ENCODE peak calls at places on chromosomes 3 and 15, in four cellular contexts. T is GM12878, W is K562, Z is HepG2. N is an unnamed sample.

GRCh38 chr15:92011611-92012367 is 158.3 kb downstream of the SLCO3A1 start:
- DNase-seq in T (no peak), W (no peak), Z (no peak), N (no peak)

GRCh38 chr3:63508305-63508704 is 144.2 kb upstream of the SNTN start:
- DNase-seq in T (no peak), W (peak), Z (no peak), N (no peak)

GRCh38 chr3:145557405-145557804 is 603.6 kb downstream of the PLOD2 start:
- DNase-seq in T (no peak), W (no peak), Z (no peak), N (peak)

GRCh38 chr3:146166450-146167222 is 5.7 kb upstream of the PLOD2 start:
- DNase-seq in T (no peak), W (no peak), Z (peak), N (no peak)

GRCh38 chr15:31260646-31261265 is 65.9 kb upstream of the KLF13 start:
- DNase-seq in T (no peak), W (no peak), Z (no peak), N (no peak)

GRCh38 chr3:139284221-139284620 is 59.6 kb upstream of the MRPS22 start:
- DNase-seq in T (no peak), W (no peak), Z (no peak), N (no peak)

GRCh38 chr3:111901617-111902016 is 42.6 kb downstream of the PHLDB2 start:
- DNase-seq in T (no peak), W (no peak), Z (no peak), N (no peak)

GRCh38 chr3:9903238-9903624 is 583 bp downstream of the IL17RE start:
- DNase-seq in T (no peak), W (no peak), Z (no peak), N (no peak)

GRCh38 chr3:168426196-168426595 is 330.5 kb upstream of the GOLIM4 start:
- DNase-seq in T (no peak), W (no peak), Z (no peak), N (no peak)

GRCh38 chr3:127886276-127886862 is 28.7 kb upstream of the KBTBD12 start:
- DNase-seq in T (no peak), W (no peak), Z (no peak), N (no peak)

GRCh38 chr3:71726106-71726505 is 904 bp upstream of the EIF4E3 start:
- DNase-seq in T (no peak), W (no peak), Z (no peak), N (no peak)

GRCh38 chr15:101613130-101614000 is 38.8 kb downstream of the TM2D3 start:
- DNase-seq in T (no peak), W (no peak), Z (peak), N (no peak)

GRCh38 chr3:140242818-140243276 is 307.9 kb downstream of the CLSTN2 start:
- DNase-seq in T (no peak), W (no peak), Z (no peak), N (no peak)

GRCh38 chr3:49721861-49722781 is 1.6 kb downstream of the GMPPB start:
- DNase-seq in T (no peak), W (no peak), Z (no peak), N (no peak)

GRCh38 chr3:8767181-8767666 is 2.2 kb downstream of the OXTR start:
- DNase-seq in T (no peak), W (no peak), Z (no peak), N (no peak)

GRCh38 chr3:50204804-50205718 is at the start of gene SLC38A3:
- DNase-seq in T (no peak), W (peak), Z (no peak), N (no peak)

GRCh38 chr3:46449755-46450552 is 14.8 kb downstream of the LTF start:
- DNase-seq in T (no peak), W (peak), Z (no peak), N (peak)

GRCh38 chr15:59186501-59186900 is 20.1 kb upstream of the LDHAL6B start:
- DNase-seq in T (no peak), W (no peak), Z (no peak), N (no peak)

DNA sequence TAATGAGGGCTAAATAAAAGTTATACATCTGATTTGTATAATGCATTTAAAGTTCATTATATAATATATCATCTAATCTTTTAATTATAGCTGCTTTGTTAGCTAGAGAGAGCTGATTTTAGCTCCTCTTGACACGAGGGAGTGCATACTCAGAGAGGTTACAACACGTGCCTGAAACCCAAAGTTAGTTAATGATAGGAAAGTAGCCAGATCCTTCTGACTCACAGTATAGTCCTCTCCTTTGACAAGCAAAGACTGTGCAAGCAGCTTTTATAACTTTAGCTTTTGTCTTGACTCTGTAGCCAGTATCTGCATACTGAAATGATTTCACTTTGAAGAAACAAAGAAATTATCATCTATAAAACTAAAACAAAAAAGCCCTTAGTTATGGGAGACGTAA is 13.3 kb downstream of the GABRR3 start:
- DNase-seq in T (no peak), W (no peak), Z (no peak), N (no peak)
- TF ChIP-seq CHD4 in T (no peak), W (no peak), Z (no peak), N (no peak)

DNA sequence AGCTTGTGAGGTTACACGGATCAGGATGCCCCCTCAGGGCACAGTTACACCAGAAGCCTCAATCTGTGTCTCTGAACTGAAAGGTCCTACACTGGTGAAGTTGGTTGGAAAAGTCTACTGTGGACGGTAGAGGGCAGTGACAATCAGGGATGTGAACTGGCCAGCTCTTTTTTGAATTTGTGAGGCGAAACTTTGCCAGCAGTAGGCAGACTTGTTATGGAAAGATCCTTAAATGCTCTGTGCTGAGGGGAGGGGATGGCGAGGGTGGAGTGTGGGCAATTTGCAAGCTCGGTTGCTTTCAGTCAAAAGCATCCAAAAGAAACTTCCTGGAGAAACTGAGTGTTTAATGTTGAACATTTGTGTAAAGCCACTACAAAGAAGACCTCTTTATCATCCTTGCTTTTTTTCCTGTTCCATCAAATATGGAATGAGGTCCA is 127.4 kb upstream of the ABHD17C start:
- DNase-seq in T (no peak), W (peak), Z (peak), N (peak)
- TF ChIP-seq CEBPB in T (no peak), W (no peak), Z (no peak), N (no peak)

GRCh38 chr3:172315401-172316091 is 132.7 kb downstream of the GHSR start:
- DNase-seq in T (no peak), W (peak), Z (no peak), N (peak)
- TF ChIP-seq CHD4 in T (no peak), W (no peak), Z (no peak), N (no peak)

GRCh38 chr3:89586256-89586655 is 478.8 kb downstream of the EPHA3 start:
- DNase-seq in T (no peak), W (no peak), Z (no peak), N (no peak)
- TF ChIP-seq CEBPB in T (no peak), W (no peak), Z (no peak), N (no peak)

GRCh38 chr15:62846805-62847481 is 195.6 kb upstream of the TPM1 start:
- DNase-seq in T (no peak), W (no peak), Z (no peak), N (no peak)
- TF ChIP-seq CHD4 in T (no peak), W (no peak), Z (no peak), N (no peak)

GRCh38 chr3:14511971-14512943 is 27.9 kb downstream of the GRIP2 start:
- DNase-seq in T (no peak), W (no peak), Z (no peak), N (no peak)
- TF ChIP-seq CEBPB in T (no peak), W (no peak), Z (no peak), N (no peak)

GRCh38 chr3:69541823-69542264 is 156.0 kb upstream of the FRMD4B start:
- DNase-seq in T (no peak), W (no peak), Z (no peak), N (no peak)
- TF ChIP-seq CHD4 in T (no peak), W (no peak), Z (no peak), N (no peak)